ENCODE peak calls at places on chromosome 18, in six cellular contexts. Y is dorsolateral prefrontal cortex, E is GM10248, L is tibial artery, M is colonic mucosa, R is DND-41. Q is an unnamed sample.

GRCh38 chr18:78169487-78169886 is 810.1 kb upstream of the SALL3 start:
- DNase-seq in Y (no peak), E (no peak), R (no peak), M (no peak), L (no peak), Q (no peak)

GRCh38 chr18:45871655-45872054 is 46.2 kb downstream of the SIGLEC15 start:
- DNase-seq in R (no peak), E (no peak), Y (no peak), L (no peak), M (no peak), Q (no peak)

GRCh38 chr18:62325806-62326645 is 916 bp downstream of the TNFRSF11A start:
- DNase-seq in R (no peak), L (no peak), Y (no peak), E (peak), M (no peak), Q (no peak)

GRCh38 chr18:3510024-3510423 is 60.1 kb downstream of the TGIF1 start:
- DNase-seq in L (no peak), R (no peak), Y (no peak), M (no peak), E (no peak), Q (no peak)

GRCh38 chr18:3688682-3689081 is 238.7 kb downstream of the TGIF1 start:
- DNase-seq in R (no peak), L (no peak), E (no peak), Y (no peak), M (no peak), Q (no peak)

GRCh38 chr18:33826151-33826550 is 248.1 kb downstream of the ASXL3 start:
- DNase-seq in R (no peak), Y (no peak), M (no peak), E (no peak), L (no peak), Q (no peak)

GRCh38 chr18:26617151-26617554 is 68.8 kb upstream of the KCTD1 start:
- DNase-seq in R (no peak), L (no peak), E (no peak), M (no peak), Y (no peak), Q (no peak)

GRCh38 chr18:76765649-76766048 is 56.7 kb upstream of the ZNF236 start:
- DNase-seq in L (no peak), R (no peak), M (no peak), Y (no peak), E (no peak), Q (no peak)

GRCh38 chr18:61551586-61551985 is 218.4 kb downstream of the CDH20 start:
- DNase-seq in Y (no peak), L (no peak), E (peak), M (peak), R (peak), Q (no peak)

DNA sequence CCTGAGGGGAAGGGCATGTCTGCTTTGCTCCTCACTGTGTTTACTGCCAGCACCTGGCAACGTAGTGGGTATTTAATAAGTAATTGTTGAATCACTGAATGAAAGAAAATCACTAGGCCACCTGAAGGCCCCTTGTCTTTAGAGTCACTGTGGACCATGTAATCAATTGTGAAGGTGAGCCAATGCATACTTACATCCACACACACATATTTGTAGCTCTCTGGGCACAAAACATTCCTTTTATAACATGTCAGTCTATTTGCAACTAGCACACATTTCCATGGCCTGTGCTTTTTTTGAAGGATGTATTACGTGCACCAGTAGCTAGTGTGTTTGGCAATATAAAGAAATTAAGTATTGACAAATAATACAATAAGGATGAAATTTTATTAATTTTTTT is 11.2 kb downstream of the ATP8B1 start:
- DNase-seq in L (no peak), R (no peak), E (no peak), M (no peak), Y (no peak), Q (no peak)
- TF ChIP-seq CTCF in L (no peak), R (no peak), E (no peak), M (no peak), Y (no peak), Q (no peak)

GRCh38 chr18:47260924-47261701 is 9.7 kb upstream of the SKOR2 start:
- DNase-seq in M (no peak), L (no peak), R (no peak), Y (no peak), E (no peak), Q (no peak)
- TF ChIP-seq CTCF in M (no peak), L (no peak), R (no peak), Y (no peak), E (no peak), Q (no peak)

GRCh38 chr18:75277629-75277966 is 67.0 kb downstream of the TSHZ1 start:
- DNase-seq in M (no peak), R (no peak), Y (no peak), L (no peak), E (no peak), Q (no peak)

GRCh38 chr18:75276813-75277628 is 66.4 kb downstream of the TSHZ1 start:
- DNase-seq in E (no peak), M (no peak), L (no peak), R (no peak), Y (no peak), Q (no peak)

GRCh38 chr18:75269696-75270095 is 59.1 kb downstream of the TSHZ1 start:
- DNase-seq in L (no peak), R (no peak), E (no peak), Y (no peak), M (no peak), Q (no peak)

GRCh38 chr18:75275226-75275625 is 64.6 kb downstream of the TSHZ1 start:
- DNase-seq in M (no peak), Y (no peak), R (no peak), E (no peak), L (no peak), Q (no peak)

DNA sequence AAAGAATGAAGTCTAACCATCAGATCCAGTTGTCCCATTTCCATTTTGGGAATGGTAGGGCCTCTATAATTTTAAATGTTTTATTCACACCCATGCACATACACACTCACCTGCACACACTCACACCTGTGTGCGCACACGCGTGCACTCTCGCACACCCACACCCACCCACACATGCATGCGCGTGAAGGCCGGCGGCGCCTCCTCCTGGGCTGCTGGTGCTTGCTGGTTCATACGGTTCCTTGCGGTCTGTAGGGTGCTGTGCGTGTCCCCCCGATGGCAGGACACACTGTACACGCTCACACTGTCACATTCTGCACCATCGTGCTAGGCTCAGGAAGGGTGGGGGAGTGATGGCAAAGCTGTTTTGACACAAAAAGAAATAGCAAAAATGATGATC is 63.2 kb downstream of the TSHZ1 start:
- DNase-seq in Y (no peak), R (no peak), M (no peak), L (no peak), E (no peak), Q (no peak)
- TF ChIP-seq CTCF in Y (no peak), R (peak), M (no peak), L (no peak), E (no peak), Q (no peak)

GRCh38 chr18:7877609-7878008 is 310.5 kb downstream of the PTPRM start:
- DNase-seq in M (no peak), L (no peak), E (no peak), Y (no peak), R (no peak), Q (no peak)
- TF ChIP-seq CTCF in M (no peak), L (no peak), E (no peak), Y (no peak), R (no peak), Q (no peak)

DNA sequence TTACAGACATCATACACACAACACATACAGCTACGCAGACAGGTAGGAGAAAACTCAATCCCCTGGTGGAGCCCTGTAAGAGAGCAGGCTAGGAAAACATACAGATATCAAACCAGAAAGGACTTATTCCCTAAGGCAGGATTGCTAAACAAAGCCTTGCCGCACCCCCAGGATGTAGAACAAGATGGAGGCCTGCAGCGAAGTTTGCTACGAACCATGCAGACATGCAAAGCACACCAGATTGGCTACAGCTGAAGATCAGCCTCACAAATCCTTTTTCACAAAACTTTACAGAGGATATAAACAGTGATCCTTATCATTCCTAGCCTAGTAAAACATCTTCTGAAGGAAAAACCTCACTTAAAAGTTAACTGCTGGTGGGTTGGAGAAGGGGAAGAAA is 28.3 kb downstream of the C18orf54 start:
- DNase-seq in M (no peak), L (no peak), R (no peak), Y (no peak), E (no peak), Q (no peak)
- TF ChIP-seq CTCF in M (no peak), L (no peak), R (no peak), Y (no peak), E (no peak), Q (no peak)

GRCh38 chr18:63523660-63524059 is 18.5 kb upstream of the SERPINB12 start:
- DNase-seq in M (no peak), E (no peak), R (no peak), Y (no peak), L (no peak), Q (no peak)
- TF ChIP-seq CTCF in M (no peak), E (no peak), R (no peak), Y (no peak), L (no peak), Q (no peak)

DNA sequence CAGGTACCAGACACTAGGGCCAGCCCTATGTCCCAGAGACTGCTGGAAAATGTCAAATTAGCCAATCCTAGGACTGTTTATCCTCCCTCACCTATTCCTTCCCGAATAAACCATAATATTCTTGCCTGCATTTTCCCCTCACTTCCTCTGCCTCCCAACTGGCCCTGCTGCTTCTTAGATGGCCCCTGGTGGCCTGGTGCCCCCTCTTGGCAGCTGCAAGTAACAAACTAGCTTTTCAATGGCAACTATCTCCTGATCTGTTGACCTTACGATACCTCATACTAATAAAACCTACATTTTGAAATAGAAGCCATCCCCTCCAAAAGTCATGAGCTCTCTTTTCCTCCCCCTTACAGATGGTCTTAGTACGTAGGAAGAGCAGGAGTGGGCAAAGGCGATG is 132.0 kb downstream of the ALPK2 start:
- DNase-seq in R (no peak), Y (no peak), E (no peak), L (no peak), M (no peak), Q (no peak)
- TF ChIP-seq CTCF in R (peak), Y (no peak), E (peak), L (no peak), M (peak), Q (no peak)